ENCODE peak calls at places on chromosomes 13 and 19, in six cellular contexts. R, N, S, H, E and C are unnamed samples.

GRCh38 chr13:113562085-113562749 is 22.3 kb upstream of the TFDP1 start:
- DNase-seq in R (peak), H (no peak), S (peak), E (peak), N (no peak), C (no peak)

GRCh38 chr13:30196025-30196424 is 111.3 kb downstream of the KATNAL1 start:
- DNase-seq in S (no peak), R (peak), N (peak), H (no peak), E (no peak), C (no peak)

GRCh38 chr19:6041071-6041470 is 63.1 kb upstream of the RANBP3 start:
- DNase-seq in S (no peak), H (no peak), N (no peak), E (no peak), R (no peak), C (peak)

GRCh38 chr13:27038323-27038722 is 133.3 kb downstream of the USP12 start:
- DNase-seq in H (no peak), E (no peak), N (peak), R (no peak), S (peak), C (no peak)

GRCh38 chr19:20271215-20271926 is 104.4 kb downstream of the ZNF486 start:
- DNase-seq in E (no peak), H (no peak), N (no peak), S (no peak), R (no peak), C (no peak)

GRCh38 chr13:28564030-28564429 is 69.1 kb upstream of the FLT1 start:
- DNase-seq in N (no peak), H (no peak), E (no peak), R (no peak), S (peak), C (no peak)

GRCh38 chr13:37869756-37870488 is at the start of gene TRPC4:
- DNase-seq in N (no peak), R (peak), S (peak), E (peak), H (no peak), C (peak)

GRCh38 chr13:51804295-51805172 is 571 bp upstream of the DHRS12 start:
- DNase-seq in S (no peak), H (no peak), R (no peak), N (no peak), E (peak), C (peak)

GRCh38 chr19:39053276-39054090 is 21.1 kb upstream of the FBXO27 start:
- DNase-seq in N (no peak), E (no peak), R (no peak), S (no peak), H (no peak), C (peak)

GRCh38 chr19:37594982-37595382 is 306 bp downstream of the ZNF540 start:
- DNase-seq in H (peak), S (no peak), N (no peak), R (no peak), E (peak), C (peak)

GRCh38 chr13:20475927-20476691 is 49.5 kb downstream of the CRYL1 start:
- DNase-seq in N (no peak), R (no peak), E (no peak), S (no peak), H (no peak), C (peak)

GRCh38 chr13:84553252-84553651 is 671.0 kb upstream of the SLITRK1 start:
- DNase-seq in N (no peak), H (no peak), S (peak), R (no peak), E (no peak), C (no peak)

GRCh38 chr19:8490873-8491272 is 11.6 kb downstream of the PRAM1 start:
- DNase-seq in N (no peak), E (no peak), R (no peak), H (no peak), S (no peak), C (no peak)

GRCh38 chr13:112583592-112584277 is 4.2 kb downstream of the TUBGCP3 start:
- DNase-seq in N (no peak), S (no peak), R (no peak), E (peak), H (peak), C (peak)

GRCh38 chr19:11331502-11331901 is 8.0 kb downstream of the RAB3D start:
- DNase-seq in H (no peak), R (no peak), N (no peak), E (no peak), S (no peak), C (no peak)

GRCh38 chr13:26529441-26529840 is 28.0 kb upstream of the WASF3 start:
- DNase-seq in S (peak), E (peak), H (no peak), N (no peak), R (peak), C (no peak)

GRCh38 chr19:2719910-2720776 is 1.0 kb downstream of the DIRAS1 start:
- DNase-seq in E (no peak), S (peak), N (no peak), R (peak), H (no peak), C (no peak)

GRCh38 chr13:19818223-19818842 is 35.6 kb upstream of the PSPC1 start:
- DNase-seq in E (peak), N (peak), R (peak), H (no peak), S (peak), C (peak)

GRCh38 chr19:2544576-2545415 is 68.9 kb downstream of the GADD45B start:
- DNase-seq in N (no peak), S (no peak), E (no peak), R (no peak), H (no peak), C (no peak)

GRCh38 chr19:18119243-18120105 is 21.9 kb downstream of the MAST3 start:
- DNase-seq in E (no peak), S (no peak), R (no peak), H (no peak), N (no peak), C (no peak)

GRCh38 chr19:17522988-17523872 is 11.8 kb downstream of the PGLS start:
- DNase-seq in E (no peak), S (no peak), N (no peak), H (no peak), R (no peak), C (no peak)

GRCh38 chr19:46972301-46972700 is 47.3 kb upstream of the NPAS1 start:
- DNase-seq in R (no peak), S (no peak), E (no peak), N (no peak), H (no peak), C (no peak)

GRCh38 chr13:80171096-80171495 is 169.8 kb downstream of the SPRY2 start:
- DNase-seq in N (no peak), R (no peak), S (no peak), E (no peak), H (no peak), C (no peak)

GRCh38 chr13:73194310-73194709 is 135.5 kb downstream of the KLF5 start:
- DNase-seq in N (no peak), E (no peak), R (no peak), H (no peak), S (no peak), C (no peak)

GRCh38 chr13:49836516-49836915 is 44.0 kb upstream of the KPNA3 start:
- DNase-seq in S (peak), N (no peak), R (peak), E (no peak), H (no peak), C (no peak)

GRCh38 chr13:66532146-66532545 is 698.0 kb downstream of the PCDH9 start:
- DNase-seq in S (no peak), N (no peak), E (no peak), R (no peak), H (no peak), C (no peak)

GRCh38 chr19:1145635-1146417 is 28.2 kb downstream of the SBNO2 start:
- DNase-seq in R (no peak), E (no peak), N (no peak), S (no peak), H (no peak), C (no peak)

GRCh38 chr19:435056-435706 is 25.7 kb downstream of the SHC2 start:
- DNase-seq in H (no peak), R (no peak), E (no peak), S (no peak), N (no peak), C (no peak)

GRCh38 chr13:98581971-98582702 is 5.2 kb upstream of the STK24 start:
- DNase-seq in N (no peak), E (no peak), R (no peak), S (peak), H (no peak), C (no peak)

GRCh38 chr13:27601208-27601607 is 19.1 kb downstream of the LNX2 start:
- DNase-seq in N (no peak), S (no peak), E (no peak), R (no peak), H (no peak), C (no peak)

GRCh38 chr19:50551034-50551712 is 17.1 kb downstream of the LRRC4B start:
- DNase-seq in R (no peak), H (no peak), N (no peak), E (no peak), S (no peak), C (no peak)

GRCh38 chr19:50549059-50549926 is 18.9 kb downstream of the LRRC4B start:
- DNase-seq in N (no peak), S (no peak), H (no peak), E (no peak), R (no peak), C (no peak)

GRCh38 chr19:50551713-50552187 is 16.5 kb downstream of the LRRC4B start:
- DNase-seq in E (peak), H (no peak), S (no peak), N (no peak), R (no peak), C (no peak)

GRCh38 chr19:50549927-50550593 is 18.2 kb downstream of the LRRC4B start:
- DNase-seq in H (no peak), E (no peak), S (no peak), R (no peak), N (no peak), C (no peak)

DNA sequence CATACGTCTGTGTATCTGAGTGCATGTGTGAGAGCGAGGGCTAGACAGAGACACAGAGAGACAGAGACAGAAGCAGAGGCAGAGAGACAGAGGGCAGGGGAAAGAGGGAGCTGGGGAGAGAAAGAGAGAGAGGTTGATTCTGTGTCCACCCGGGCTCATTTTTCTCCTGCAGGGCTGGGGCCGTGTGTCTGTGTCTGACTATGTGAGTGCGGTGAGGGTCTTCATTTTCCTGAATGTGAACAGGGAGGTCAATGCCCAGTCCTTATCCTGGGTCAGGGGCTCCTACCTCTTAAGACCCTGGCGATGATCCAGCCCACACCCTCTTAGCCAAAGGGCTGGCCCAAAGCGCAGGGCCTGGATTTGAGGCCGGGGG is 17.7 kb downstream of the LRRC4B start:
- DNase-seq in N (no peak), S (no peak), R (no peak), H (no peak), E (no peak), C (no peak)
- H3K27ac ChIP-seq in N (no peak), S (no peak), R (no peak), H (no peak), E (no peak), C (no peak)

DNA sequence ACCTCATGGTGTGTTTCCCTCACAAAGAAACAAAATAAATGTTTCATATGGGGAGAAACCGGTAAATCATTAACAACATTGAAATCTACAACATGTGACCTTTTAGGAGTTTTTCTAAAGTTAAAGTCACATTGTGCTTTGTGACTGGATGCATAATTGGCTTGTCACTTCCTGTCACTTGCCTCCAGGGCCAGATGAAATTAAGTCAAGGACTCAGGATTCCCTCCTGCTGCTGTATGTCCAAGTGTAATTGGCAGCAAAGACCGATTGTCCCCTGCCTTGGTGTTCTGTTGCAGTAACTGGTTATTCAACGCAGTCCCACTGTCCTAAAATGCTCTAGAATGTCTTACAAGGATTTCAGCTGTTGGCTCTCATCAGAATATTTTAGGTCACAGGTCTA is 448.2 kb downstream of the LIG4 start:
- DNase-seq in N (no peak), H (no peak), S (no peak), R (no peak), E (no peak), C (no peak)
- H3K27ac ChIP-seq in N (no peak), H (no peak), S (no peak), R (no peak), E (no peak), C (no peak)

GRCh38 chr19:4123615-4124568 is at the start of gene MAP2K2:
- DNase-seq in S (peak), R (peak), N (peak), H (peak), E (peak), C (peak)
- H3K27ac ChIP-seq in S (peak), R (no peak), N (peak), H (peak), E (peak), C (peak)

GRCh38 chr13:40590112-40590862 is 76.2 kb downstream of the FOXO1 start:
- DNase-seq in N (no peak), E (no peak), S (no peak), R (no peak), H (no peak), C (no peak)
- H3K27ac ChIP-seq in N (no peak), E (no peak), S (peak), R (no peak), H (peak), C (no peak)